ENCODE peak calls at places on chromosomes 16 and 17, in five cellular contexts. X is colonic mucosa, N is dorsolateral prefrontal cortex, Q is adrenal gland, V is lung. G is an unnamed sample.

GRCh38 chr16:81201267-81201666 is 37.2 kb upstream of the BCO1 start:
- DNase-seq in X (no peak), N (peak), Q (no peak), V (no peak), G (no peak)

GRCh38 chr17:64032081-64032480 is 11.6 kb upstream of the ICAM2 start:
- DNase-seq in X (peak), N (no peak), Q (peak), V (no peak), G (peak)

GRCh38 chr17:39063681-39064069 is 87.8 kb downstream of the PLXDC1 start:
- DNase-seq in X (no peak), N (no peak), Q (no peak), V (no peak), G (no peak)

GRCh38 chr17:56136316-56136715 is 17.0 kb upstream of the ANKFN1 start:
- DNase-seq in X (no peak), N (no peak), Q (no peak), V (no peak), G (no peak)

GRCh38 chr16:58417035-58417434 is 24.8 kb downstream of the GINS3 start:
- DNase-seq in X (no peak), N (no peak), Q (no peak), V (no peak), G (no peak)

GRCh38 chr16:49575352-49576172 is 202.0 kb downstream of the C16orf78 start:
- DNase-seq in X (peak), N (peak), Q (peak), V (no peak), G (no peak)

GRCh38 chr16:79164378-79164720 is 436.2 kb downstream of the MAF start:
- DNase-seq in X (no peak), N (no peak), Q (no peak), V (no peak), G (no peak)

GRCh38 chr17:57099165-57099564 is 14.1 kb downstream of the AKAP1 start:
- DNase-seq in X (no peak), N (no peak), Q (no peak), V (no peak), G (no peak)

GRCh38 chr16:66580605-66581209 is 1.4 kb downstream of the CMTM2 start:
- DNase-seq in X (no peak), N (no peak), Q (no peak), V (no peak), G (no peak)

GRCh38 chr16:66581246-66581952 is 2.1 kb downstream of the CMTM2 start:
- DNase-seq in X (no peak), N (no peak), Q (no peak), V (no peak), G (no peak)

GRCh38 chr16:66576306-66576705 is 3.0 kb upstream of the CMTM2 start:
- DNase-seq in X (no peak), N (no peak), Q (no peak), V (no peak), G (no peak)

GRCh38 chr16:66574081-66574480 is 5.2 kb upstream of the CMTM2 start:
- DNase-seq in X (no peak), N (no peak), Q (no peak), V (no peak), G (no peak)

GRCh38 chr16:66578596-66579531 is at the start of gene CMTM2:
- DNase-seq in X (no peak), N (no peak), Q (no peak), V (no peak), G (no peak)
- H3K4me3 ChIP-seq in X (peak), N (peak), Q (no peak), V (peak), G (peak)

DNA sequence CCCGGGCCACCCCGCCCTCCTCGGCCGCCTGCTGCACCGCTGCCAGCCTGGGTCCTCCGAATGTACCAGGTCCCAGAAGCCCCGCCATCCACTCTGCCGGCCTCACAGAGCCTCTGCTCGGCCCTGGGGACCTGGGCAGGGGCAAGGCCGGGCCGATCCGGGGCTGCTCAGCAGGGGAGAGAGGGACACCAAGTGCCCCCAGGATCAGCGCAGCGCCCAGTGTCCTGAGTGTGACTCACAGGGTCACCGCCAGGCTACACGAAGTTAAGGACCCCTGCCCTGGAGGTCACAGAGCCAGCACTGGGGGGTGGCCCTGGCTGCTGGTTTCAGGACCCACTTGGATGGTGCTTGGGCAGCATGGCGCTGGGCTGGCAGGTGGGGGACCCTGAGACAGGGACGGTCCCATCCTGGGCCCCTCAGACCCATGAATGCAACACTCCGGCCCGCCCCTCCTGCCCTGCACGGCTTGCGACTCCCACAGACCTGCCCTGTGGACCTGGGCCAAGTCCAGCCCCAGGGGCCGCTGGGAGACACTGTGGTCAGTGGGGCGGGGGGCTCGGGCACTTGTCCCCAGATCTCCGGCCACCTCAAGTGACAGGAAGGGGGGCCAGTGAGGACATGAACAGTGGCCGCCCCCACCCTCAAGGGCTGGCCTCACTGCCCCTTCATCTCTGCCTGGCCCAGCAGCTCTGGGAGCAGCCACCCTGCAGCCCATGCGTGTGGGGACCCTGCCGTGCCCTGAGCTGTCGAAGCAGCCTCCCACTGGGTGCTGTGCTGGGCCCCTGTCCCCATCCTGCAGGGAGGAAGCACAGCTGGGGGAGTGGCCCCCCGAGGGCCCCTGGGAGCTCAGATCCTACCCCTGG is 23.2 kb upstream of the SSTR5 start:
- DNase-seq in X (no peak), N (no peak), Q (no peak), V (no peak), G (no peak)
- H3K27ac ChIP-seq in X (no peak), N (peak), Q (no peak), V (no peak), G (no peak)

DNA sequence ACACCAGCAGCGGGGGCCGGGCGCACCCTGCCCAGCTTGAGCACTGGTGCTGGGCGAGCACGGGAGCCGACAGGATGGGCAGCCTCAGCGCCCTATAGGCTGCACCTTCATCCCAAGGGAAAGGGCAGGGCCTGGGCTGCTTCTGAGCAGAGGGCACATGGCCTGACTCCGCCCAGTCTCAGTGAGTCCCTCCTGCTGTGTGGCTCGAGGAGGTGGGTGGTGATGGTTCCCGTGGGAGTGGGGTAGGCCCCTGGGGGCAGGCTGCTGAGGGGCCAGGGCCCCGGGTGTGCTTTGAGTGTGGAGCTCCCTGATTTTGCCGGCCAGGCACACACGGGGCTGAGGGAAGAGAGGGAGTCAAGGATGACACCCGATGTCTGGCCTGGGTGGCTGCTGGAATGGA is 37.9 kb downstream of the TSC2 start:
- DNase-seq in X (no peak), N (no peak), Q (no peak), V (no peak), G (no peak)
- H3K4me3 ChIP-seq in X (no peak), N (no peak), Q (no peak), V (no peak), G (no peak)

GRCh38 chr17:81961554-81962498 is 839 bp upstream of the NOTUM start:
- DNase-seq in X (no peak), N (no peak), Q (no peak), V (no peak), G (no peak)
- H3K27ac ChIP-seq in X (no peak), N (no peak), Q (no peak), V (no peak), G (no peak)

GRCh38 chr17:49556183-49556943 is 19.3 kb upstream of the NXPH3 start:
- DNase-seq in X (peak), N (peak), Q (peak), V (peak), G (peak)
- H3K4me3 ChIP-seq in X (no peak), N (peak), Q (no peak), V (no peak), G (no peak)

GRCh38 chr16:88499314-88499713 is 46.2 kb downstream of the ZFPM1 start:
- DNase-seq in X (no peak), N (no peak), Q (no peak), V (no peak), G (no peak)

GRCh38 chr16:88500255-88500661 is 47.2 kb downstream of the ZFPM1 start:
- DNase-seq in X (no peak), N (no peak), Q (no peak), V (no peak), G (no peak)

GRCh38 chr16:88498576-88499208 is 45.6 kb downstream of the ZFPM1 start:
- DNase-seq in X (no peak), N (no peak), Q (no peak), V (no peak), G (no peak)

GRCh38 chr16:88497561-88498420 is 44.7 kb downstream of the ZFPM1 start:
- DNase-seq in X (no peak), N (no peak), Q (no peak), V (no peak), G (no peak)

GRCh38 chr16:88499836-88500251 is 46.8 kb downstream of the ZFPM1 start:
- DNase-seq in X (no peak), N (no peak), Q (no peak), V (no peak), G (no peak)
- H3K27ac ChIP-seq in X (no peak), N (no peak), Q (no peak), V (no peak), G (no peak)

GRCh38 chr16:89087922-89088321 is 5.7 kb upstream of the ACSF3 start:
- DNase-seq in X (no peak), N (no peak), Q (no peak), V (no peak), G (no peak)

GRCh38 chr16:89081556-89081955 is 12.1 kb upstream of the ACSF3 start:
- DNase-seq in X (no peak), N (no peak), Q (no peak), V (no peak), G (no peak)

GRCh38 chr16:89085755-89086154 is 7.9 kb upstream of the ACSF3 start:
- DNase-seq in X (no peak), N (no peak), Q (no peak), V (no peak), G (no peak)

GRCh38 chr16:89084814-89085612 is 8.6 kb upstream of the ACSF3 start:
- DNase-seq in X (no peak), N (no peak), Q (no peak), V (no peak), G (no peak)

DNA sequence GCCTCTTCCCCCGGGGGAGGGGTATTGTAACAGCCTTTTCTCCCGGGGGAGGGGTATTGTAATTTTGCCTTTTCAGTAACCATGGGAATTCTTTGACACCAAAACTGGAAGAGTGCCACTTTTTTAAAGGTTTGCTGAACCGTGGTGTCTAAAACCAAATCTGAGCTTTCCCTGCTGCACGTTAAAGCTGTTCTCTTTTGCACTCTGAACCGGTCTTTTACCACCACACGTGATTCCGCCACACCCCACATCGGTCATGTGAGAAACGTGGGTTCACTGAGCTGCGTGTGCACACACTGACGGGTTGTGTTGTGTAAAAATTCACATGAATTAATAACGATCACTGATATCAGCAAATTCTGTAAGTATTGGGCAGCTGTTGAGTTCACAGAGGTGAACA is 9.2 kb upstream of the ACSF3 start:
- DNase-seq in X (peak), N (no peak), Q (no peak), V (no peak), G (no peak)
- H3K4me3 ChIP-seq in X (no peak), N (peak), Q (no peak), V (no peak), G (no peak)

GRCh38 chr17:78225088-78225865 is 6.2 kb upstream of the TMEM235 start:
- DNase-seq in X (no peak), N (no peak), Q (no peak), V (no peak), G (no peak)

GRCh38 chr17:78227455-78227916 is 3.9 kb upstream of the TMEM235 start:
- DNase-seq in X (no peak), N (peak), Q (no peak), V (no peak), G (no peak)

GRCh38 chr17:78226752-78227454 is 4.5 kb upstream of the TMEM235 start:
- DNase-seq in X (peak), N (no peak), Q (no peak), V (no peak), G (no peak)

GRCh38 chr17:78224226-78225087 is 7.0 kb upstream of the TMEM235 start:
- DNase-seq in X (no peak), N (peak), Q (no peak), V (no peak), G (no peak)

DNA sequence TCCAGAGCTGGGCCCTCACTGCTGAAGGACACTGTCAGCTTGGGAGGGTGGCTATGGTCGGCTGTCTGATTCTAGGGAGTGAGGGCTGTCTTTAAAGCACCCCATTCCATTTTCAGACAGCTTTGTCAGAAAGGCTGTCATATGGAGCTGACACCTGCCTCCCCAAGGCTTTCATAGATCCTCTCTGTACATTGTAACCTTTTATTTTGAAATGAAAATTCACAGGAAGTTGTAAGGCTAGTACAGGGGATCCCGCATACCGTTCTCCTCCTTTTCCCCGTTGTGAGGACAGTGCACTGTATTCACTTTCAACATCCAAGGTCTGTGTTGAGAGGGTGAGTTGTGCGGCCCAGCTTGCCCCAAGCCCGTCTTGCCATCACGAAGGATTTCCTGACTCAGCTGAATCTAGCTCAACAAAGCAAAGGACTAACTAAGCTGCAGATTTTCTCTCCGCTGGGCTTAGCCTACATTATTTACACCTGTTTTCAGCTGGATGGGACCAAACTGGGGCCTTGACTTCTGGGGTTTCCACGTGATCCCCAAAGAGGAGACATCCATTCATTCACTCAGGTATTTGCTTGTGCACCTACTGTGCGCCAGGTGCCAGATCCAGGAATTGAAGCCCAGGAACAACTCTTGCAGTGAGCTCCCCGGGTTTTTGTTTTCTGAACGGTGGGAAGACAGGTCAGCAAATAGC is 5.2 kb upstream of the TMEM235 start:
- DNase-seq in X (no peak), N (no peak), Q (no peak), V (no peak), G (no peak)
- H3K27ac ChIP-seq in X (no peak), N (peak), Q (no peak), V (no peak), G (no peak)

DNA sequence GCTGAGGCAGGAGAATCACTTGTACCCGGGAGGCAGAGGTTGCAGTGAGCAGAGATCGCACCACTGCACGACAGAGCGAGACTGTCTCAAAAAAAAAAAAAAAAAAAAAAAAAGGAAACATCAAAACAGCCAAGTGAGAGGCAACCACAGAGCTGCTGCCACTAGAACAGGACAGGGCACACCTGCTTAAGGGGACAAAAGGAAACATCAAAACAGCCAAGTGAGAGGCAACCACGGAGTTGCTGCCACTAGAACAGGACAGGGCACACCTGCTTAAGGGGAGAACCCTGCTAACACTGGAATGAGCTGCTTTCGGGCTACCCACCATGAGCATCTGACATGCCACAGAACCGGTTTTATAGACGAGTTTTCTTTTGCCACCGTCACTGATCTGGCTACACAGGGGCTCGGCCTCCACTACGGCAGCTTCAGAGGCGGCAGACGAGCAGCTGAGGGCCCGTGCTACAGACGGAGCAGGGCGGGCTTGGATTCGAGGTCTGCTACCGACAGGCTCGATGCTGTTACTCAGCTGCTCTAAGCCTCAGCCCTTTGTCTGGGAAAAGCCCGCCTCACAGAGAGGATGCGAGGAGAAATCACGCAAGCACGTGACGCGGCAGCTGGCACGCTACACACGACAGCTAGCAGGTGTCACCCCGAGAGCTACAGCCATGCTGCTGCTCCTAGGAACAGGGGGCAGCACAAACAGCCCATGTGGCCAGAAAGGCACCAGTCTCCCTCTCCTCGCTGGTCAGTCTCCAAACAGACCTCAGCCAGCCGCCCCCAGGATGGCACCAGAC is 2.0 kb downstream of the P4HB start:
- DNase-seq in X (no peak), N (no peak), Q (peak), V (no peak), G (no peak)
- H3K4me3 ChIP-seq in X (peak), N (peak), Q (no peak), V (peak), G (no peak)